ENCODE peak calls at places on chromosome 18, in four cellular contexts. B, W, Q and S are unnamed samples.

GRCh38 chr18:27136208-27136535 is 48.9 kb downstream of the CHST9 start:
- DNase-seq in B (no peak), W (no peak), Q (no peak), S (no peak)

GRCh38 chr18:9092665-9093064 is 9.8 kb upstream of the NDUFV2 start:
- DNase-seq in W (no peak), B (no peak), Q (no peak), S (no peak)

GRCh38 chr18:37403100-37403781 is 162.4 kb downstream of the CELF4 start:
- DNase-seq in Q (peak; percentile 86), W (no peak), B (no peak), S (no peak)

GRCh38 chr18:44941519-44941918 is 260.8 kb downstream of the SETBP1 start:
- DNase-seq in W (no peak), B (no peak), Q (no peak), S (no peak)

GRCh38 chr18:40413160-40413559 is 1541.9 kb upstream of the PIK3C3 start:
- DNase-seq in Q (peak; percentile 45), B (no peak), W (no peak), S (no peak)

GRCh38 chr18:8844721-8845148 is 139.4 kb downstream of the MTCL1 start:
- DNase-seq in Q (peak; percentile 46), W (no peak), B (no peak), S (no peak)

GRCh38 chr18:69674292-69674877 is 273.3 kb downstream of the CD226 start:
- DNase-seq in B (no peak), W (no peak), Q (peak; percentile 0), S (no peak)

GRCh38 chr18:8319798-8320477 is 289.3 kb upstream of the RAB12 start:
- DNase-seq in B (no peak), W (no peak), Q (peak; percentile 78), S (no peak)

GRCh38 chr18:48486762-48487161 is 52.1 kb upstream of the CTIF start:
- DNase-seq in B (no peak), W (no peak), Q (peak; percentile 77), S (no peak)

GRCh38 chr18:79952457-79952995 is 1.1 kb upstream of the SLC66A2 start:
- DNase-seq in Q (no peak), W (no peak), B (peak; percentile 81), S (no peak)

GRCh38 chr18:27704721-27705361 is 472.1 kb downstream of the CDH2 start:
- DNase-seq in W (no peak), B (no peak), Q (no peak), S (no peak)

GRCh38 chr18:22915337-22915736 is 17.8 kb upstream of the RBBP8 start:
- DNase-seq in Q (no peak), W (no peak), B (no peak), S (no peak)

GRCh38 chr18:22912835-22913234 is 20.3 kb upstream of the RBBP8 start:
- DNase-seq in W (no peak), B (no peak), Q (peak; percentile 19), S (no peak)

GRCh38 chr18:22913861-22914260 is 19.3 kb upstream of the RBBP8 start:
- DNase-seq in W (no peak), B (no peak), Q (no peak), S (peak; percentile 91)

GRCh38 chr18:22912149-22912548 is 21.0 kb upstream of the RBBP8 start:
- DNase-seq in W (no peak), B (no peak), Q (no peak), S (no peak)

DNA sequence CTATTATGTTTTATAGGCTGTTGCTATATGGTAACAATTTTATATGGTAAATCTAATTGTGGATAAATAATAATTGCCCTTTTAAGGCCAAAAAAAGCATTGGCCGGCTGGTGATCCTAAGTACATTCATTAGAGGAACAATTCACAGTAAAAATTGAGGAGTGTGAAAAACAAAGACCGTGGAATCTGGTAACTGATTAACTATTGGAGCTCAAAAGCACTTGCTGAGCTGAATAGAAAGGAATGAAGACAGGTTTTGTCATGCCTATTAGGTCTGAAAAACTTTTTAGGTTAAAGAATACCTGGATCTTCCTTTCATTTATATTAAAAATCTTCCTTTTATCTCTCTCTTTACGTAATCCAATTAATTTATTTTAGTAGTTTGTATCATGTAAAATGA is 18.5 kb upstream of the RBBP8 start:
- DNase-seq in B (no peak), W (no peak), Q (no peak), S (no peak)
- H3K4me1 ChIP-seq in B (peaks cover 13% of the 10 kb centered on the region), W (no peaks in the 10 kb centered on the region), Q (no peaks in the 10 kb centered on the region), S (no peaks in the 10 kb centered on the region)

GRCh38 chr18:46756559-46757201 is at the start of gene ST8SIA5:
- DNase-seq in B (peak; percentile 59), Q (no peak), W (no peak), S (no peak)
- H3K4me3 ChIP-seq in B (peak within 1 kb of the TSS; percentile 34), Q (no peak within 1 kb of the TSS), W (no peak within 1 kb of the TSS), S (no peak within 1 kb of the TSS)

GRCh38 chr18:31497711-31498449 is at the start of gene DSG2:
- DNase-seq in W (peak; percentile 92), B (peak; percentile 82), Q (no peak), S (peak; percentile 84)
- TF ChIP-seq POLR2A in W (peak; percentile 75), B (no peak), Q (no peak), S (no peak)

GRCh38 chr18:77071061-77071460 is 61.5 kb downstream of the MBP start:
- DNase-seq in B (no peak), Q (no peak), W (no peak), S (no peak)

GRCh38 chr18:77069482-77069881 is 63.1 kb downstream of the MBP start:
- DNase-seq in Q (no peak), W (no peak), B (no peak), S (no peak)

GRCh38 chr18:77068890-77069312 is 63.7 kb downstream of the MBP start:
- DNase-seq in B (no peak), Q (peak; percentile 28), W (no peak), S (no peak)

GRCh38 chr18:77070627-77071026 is 62.0 kb downstream of the MBP start:
- DNase-seq in Q (no peak), W (no peak), B (no peak), S (no peak)

GRCh38 chr18:77069931-77070330 is 62.7 kb downstream of the MBP start:
- DNase-seq in Q (no peak), B (no peak), W (no peak), S (no peak)
- H3K4me1 ChIP-seq in Q (peaks cover 52% of the 10 kb centered on the region), B (peaks cover 78% of the 10 kb centered on the region), W (no peaks in the 10 kb centered on the region), S (no peaks in the 10 kb centered on the region)

GRCh38 chr18:51044928-51045587 is 15.0 kb downstream of the SMAD4 start:
- DNase-seq in W (no peak), Q (no peak), B (no peak), S (no peak)
- H3K4me3 ChIP-seq in W (no peak overlapping the region), Q (peak overlapping the region; percentile 26), B (no peak overlapping the region), S (no peak overlapping the region)

DNA sequence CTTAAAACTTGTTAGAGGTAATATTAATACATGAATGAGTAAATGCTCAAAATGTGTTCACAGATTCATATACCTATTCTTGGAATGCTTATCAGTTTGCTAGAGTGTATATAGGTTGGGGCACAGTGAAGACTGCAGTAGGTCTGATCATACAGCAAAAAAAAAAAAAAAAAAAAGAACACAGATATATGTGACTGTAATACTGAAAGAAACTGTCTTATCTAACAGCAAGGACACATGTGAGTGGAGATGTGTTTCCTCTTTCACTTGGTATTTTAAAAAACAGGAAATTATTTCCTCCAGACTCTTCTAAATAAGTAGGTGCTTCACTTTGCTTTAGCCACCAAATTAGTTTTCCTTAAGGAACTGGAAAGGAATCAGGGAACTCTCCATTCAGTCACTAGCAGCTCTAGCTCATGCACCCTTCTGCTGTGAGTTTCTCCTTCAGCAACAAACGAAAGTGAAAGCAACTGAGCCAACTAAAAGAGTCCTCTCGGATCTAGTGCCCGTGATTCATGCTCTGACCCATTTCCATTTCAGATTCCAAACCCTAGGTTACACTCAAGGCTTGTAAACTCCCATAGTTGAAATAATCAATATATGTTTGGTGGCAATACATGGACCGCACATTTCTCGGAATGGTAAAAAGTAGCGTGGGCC is 98.5 kb downstream of the DSEL start:
- DNase-seq in Q (peak; percentile 57), B (no peak), W (no peak), S (no peak)
- TF ChIP-seq POLR2A in Q (no peak), B (no peak), W (no peak), S (no peak)

GRCh38 chr18:54357082-54357659 is 487 bp downstream of the STARD6 start:
- DNase-seq in B (no peak), Q (peak; percentile 1), W (no peak), S (no peak)
- H3K4me1 ChIP-seq in B (peaks cover 10% of the 10 kb centered on the region), Q (no peaks in the 10 kb centered on the region), W (peaks cover 2% of the 10 kb centered on the region), S (no peaks in the 10 kb centered on the region)

GRCh38 chr18:55048892-55049291 is 89.6 kb upstream of the CCDC68 start:
- DNase-seq in W (no peak), B (no peak), Q (peak; percentile 65), S (no peak)

GRCh38 chr18:55054591-55054990 is 95.3 kb upstream of the CCDC68 start:
- DNase-seq in W (no peak), Q (no peak), B (no peak), S (no peak)

GRCh38 chr18:55053976-55054375 is 94.7 kb upstream of the CCDC68 start:
- DNase-seq in B (no peak), W (no peak), Q (peak; percentile 2), S (no peak)
- H3K4me3 ChIP-seq in B (no peak overlapping the region), W (no peak overlapping the region), Q (no peak overlapping the region), S (no peak overlapping the region)

GRCh38 chr18:50797147-50797546 is 22.7 kb downstream of the MRO start:
- DNase-seq in Q (no peak), B (no peak), W (no peak), S (no peak)
- TF ChIP-seq POLR2A in Q (no peak), B (no peak), W (no peak), S (no peak)

DNA sequence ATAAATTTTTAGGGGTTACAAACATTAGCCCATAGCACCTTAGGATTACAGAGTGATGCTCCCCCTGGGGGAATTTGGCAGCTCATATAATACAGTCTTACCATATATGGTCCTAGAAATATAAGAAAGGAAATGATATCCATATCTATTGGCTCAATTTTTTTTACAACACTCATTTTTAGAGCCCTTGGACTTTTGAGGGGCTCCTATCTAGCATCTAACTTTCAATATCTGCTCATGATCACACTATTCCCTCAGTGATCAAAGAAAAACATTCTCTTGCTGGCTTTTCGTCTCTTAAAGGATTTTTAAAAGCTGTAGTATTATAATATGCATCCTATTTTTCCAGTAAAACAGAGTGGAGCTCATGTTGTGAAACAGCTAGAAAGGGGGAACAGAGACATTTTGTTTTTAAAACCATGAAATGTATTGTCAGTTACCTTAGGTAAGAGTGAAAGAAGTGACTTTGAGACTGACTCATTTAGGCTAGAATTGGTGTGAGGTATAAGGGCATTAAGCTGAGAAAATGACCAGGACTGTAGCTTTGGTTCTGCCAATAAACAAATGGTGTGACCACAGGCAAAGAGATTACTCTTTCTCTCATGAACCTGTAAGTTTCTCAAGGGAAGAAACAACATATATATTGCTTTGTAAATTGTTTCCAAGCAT is 65.8 kb downstream of the ALPK2 start:
- DNase-seq in W (no peak), Q (no peak), B (no peak), S (no peak)
- H3K4me1 ChIP-seq in W (no peaks in the 10 kb centered on the region), Q (peaks cover 11% of the 10 kb centered on the region), B (peaks cover 17% of the 10 kb centered on the region), S (no peaks in the 10 kb centered on the region)